ENCODE peak calls at places on chromosome 13, in seven cellular contexts. O is neuronal stem cell, D is H9, H is H1, P is mesenchymal stem cell, G is mesendoderm, R is trophoblast cell. L is an unnamed sample.

GRCh38 chr13:39224841-39225240 is 186.6 kb downstream of the NHLRC3 start:
- DNase-seq in O (no peak), G (no peak), R (no peak), H (no peak), P (no peak), D (no peak), L (no peak)

GRCh38 chr13:25744176-25744575 is 307.6 kb downstream of the SHISA2 start:
- DNase-seq in G (no peak), D (no peak), R (no peak), O (no peak), P (no peak), H (no peak), L (no peak)

GRCh38 chr13:74450976-74451375 is 316.8 kb upstream of the KLF12 start:
- DNase-seq in O (no peak), H (no peak), D (no peak), R (no peak), P (no peak), G (no peak), L (no peak)

GRCh38 chr13:111187879-111188643 is 73.0 kb downstream of the ARHGEF7 start:
- DNase-seq in H (no peak), R (peak), O (no peak), D (no peak), G (peak), P (peak), L (peak)

GRCh38 chr13:25677956-25678355 is 306.2 kb downstream of the ATP8A2 start:
- DNase-seq in G (no peak), R (no peak), P (no peak), O (no peak), D (no peak), H (no peak), L (no peak)

GRCh38 chr13:91360246-91360751 is 12.8 kb downstream of the MIR17HG start:
- DNase-seq in H (no peak), G (no peak), R (no peak), D (no peak), O (no peak), P (no peak), L (no peak)

GRCh38 chr13:103926118-103926517 is 859.9 kb upstream of the SLC10A2 start:
- DNase-seq in G (peak), H (no peak), R (no peak), D (no peak), O (no peak), P (no peak), L (no peak)

GRCh38 chr13:112137144-112137543 is 70.2 kb downstream of the SOX1 start:
- DNase-seq in R (no peak), G (no peak), O (no peak), P (no peak), D (no peak), H (no peak), L (no peak)

GRCh38 chr13:59270327-59270726 is 893.4 kb downstream of the DIAPH3 start:
- DNase-seq in G (no peak), R (no peak), O (no peak), H (no peak), D (no peak), P (no peak), L (no peak)

GRCh38 chr13:77698211-77699058 is 948 bp downstream of the SLAIN1 start:
- DNase-seq in G (peak), P (peak), R (no peak), D (peak), H (no peak), O (peak), L (no peak)

GRCh38 chr13:33633701-33634525 is 184.0 kb upstream of the RFC3 start:
- DNase-seq in G (peak), P (peak), D (no peak), R (peak), H (no peak), O (no peak), L (peak)

GRCh38 chr13:108096301-108096700 is 119.0 kb downstream of the LIG4 start:
- DNase-seq in G (no peak), H (no peak), O (no peak), D (no peak), P (no peak), R (no peak), L (no peak)

GRCh38 chr13:32384702-32385101 is 43.2 kb downstream of the N4BP2L1 start:
- DNase-seq in D (no peak), H (no peak), P (no peak), O (no peak), R (no peak), G (no peak), L (no peak)

GRCh38 chr13:112638157-112638750 is 50.3 kb upstream of the TUBGCP3 start:
- DNase-seq in D (peak), R (peak), P (no peak), H (no peak), G (no peak), O (no peak), L (no peak)

GRCh38 chr13:21011378-21011777 is 50.0 kb downstream of the LATS2 start:
- DNase-seq in D (no peak), O (no peak), R (no peak), G (no peak), H (no peak), P (peak), L (no peak)

GRCh38 chr13:24218977-24219376 is 58.5 kb downstream of the SPATA13 start:
- DNase-seq in H (no peak), G (no peak), P (no peak), O (no peak), R (no peak), D (no peak), L (no peak)

GRCh38 chr13:28012383-28012782 is 23.9 kb upstream of the URAD start:
- DNase-seq in H (no peak), G (no peak), P (peak), D (no peak), R (no peak), O (no peak), L (peak)

GRCh38 chr13:33868343-33868994 is 50.5 kb downstream of the RFC3 start:
- DNase-seq in O (no peak), R (no peak), P (no peak), G (no peak), D (no peak), H (no peak), L (no peak)

GRCh38 chr13:59409211-59409610 is 754.5 kb downstream of the DIAPH3 start:
- DNase-seq in D (peak), O (no peak), R (no peak), P (peak), G (peak), H (no peak), L (peak)

GRCh38 chr13:100608906-100609305 is 20.3 kb upstream of the GGACT start:
- DNase-seq in O (no peak), H (no peak), G (no peak), D (no peak), P (no peak), R (no peak), L (no peak)

GRCh38 chr13:70191034-70191433 is 82.8 kb upstream of the KLHL1 start:
- DNase-seq in O (no peak), H (no peak), R (no peak), P (no peak), D (no peak), G (no peak), L (no peak)

GRCh38 chr13:42101821-42102580 is 53.6 kb downstream of the DGKH start:
- DNase-seq in R (no peak), H (no peak), G (no peak), D (no peak), P (no peak), O (no peak), L (no peak)

GRCh38 chr13:31399690-31400089 is 199.9 kb downstream of the B3GLCT start:
- DNase-seq in P (no peak), O (no peak), D (no peak), G (no peak), H (no peak), R (no peak), L (no peak)

GRCh38 chr13:71860547-71861131 is 6.4 kb downstream of the DACH1 start:
- DNase-seq in O (no peak), G (no peak), D (no peak), P (no peak), R (no peak), H (no peak), L (no peak)

GRCh38 chr13:66915596-66916185 is 314.4 kb downstream of the PCDH9 start:
- DNase-seq in R (no peak), O (no peak), H (no peak), D (no peak), G (no peak), P (peak), L (peak)

GRCh38 chr13:33353646-33354045 is 68.1 kb upstream of the STARD13 start:
- DNase-seq in D (no peak), G (no peak), O (no peak), P (peak), R (no peak), H (no peak), L (no peak)

GRCh38 chr13:31638577-31638976 is 100.7 kb upstream of the RXFP2 start:
- DNase-seq in G (no peak), D (no peak), R (no peak), H (no peak), P (peak), O (no peak), L (peak)

GRCh38 chr13:21061077-21061945 is at the start of gene LATS2:
- DNase-seq in D (peak), P (peak), G (peak), R (peak), O (peak), H (peak), L (peak)

GRCh38 chr13:52851153-52851962 is 2.9 kb upstream of the PCDH8 start:
- DNase-seq in P (peak), H (no peak), D (peak), G (peak), O (peak), R (peak), L (no peak)

GRCh38 chr13:44048326-44048725 is 168.6 kb downstream of the LACC1 start:
- DNase-seq in P (no peak), D (no peak), R (no peak), O (no peak), G (no peak), H (no peak), L (no peak)

GRCh38 chr13:59890064-59890463 is 273.7 kb downstream of the DIAPH3 start:
- DNase-seq in O (no peak), D (no peak), P (peak), G (no peak), H (no peak), R (no peak), L (peak)

GRCh38 chr13:48165063-48165462 is 67.9 kb upstream of the ITM2B start:
- DNase-seq in O (no peak), R (peak), P (no peak), G (no peak), D (no peak), H (no peak), L (no peak)

GRCh38 chr13:48161530-48162179 is 66.8 kb upstream of the MED4 start:
- DNase-seq in H (no peak), R (peak), D (no peak), P (no peak), G (no peak), O (no peak), L (no peak)

GRCh38 chr13:48160879-48161278 is 66.0 kb upstream of the MED4 start:
- DNase-seq in D (no peak), R (peak), H (no peak), O (no peak), G (no peak), P (peak), L (no peak)

GRCh38 chr13:48162182-48162581 is 67.3 kb upstream of the MED4 start:
- DNase-seq in R (no peak), O (no peak), D (no peak), G (no peak), P (no peak), H (no peak), L (no peak)

GRCh38 chr13:48163066-48163465 is 68.2 kb upstream of the MED4 start:
- DNase-seq in H (no peak), G (no peak), R (no peak), P (no peak), O (no peak), D (no peak), L (no peak)
- H4K8ac ChIP-seq in H (no peak), G (no peak), R (no peak), P (no peak), O (no peak), D (no peak), L (no peak)

GRCh38 chr13:51729853-51730553 is 74.0 kb downstream of the DHRS12 start:
- DNase-seq in R (peak), D (no peak), P (peak), G (peak), O (no peak), H (no peak), L (peak)

GRCh38 chr13:51728275-51728673 is 75.7 kb downstream of the DHRS12 start:
- DNase-seq in P (no peak), R (no peak), G (no peak), O (no peak), D (no peak), H (no peak), L (no peak)

GRCh38 chr13:51730927-51731326 is 73.0 kb downstream of the DHRS12 start:
- DNase-seq in D (no peak), P (no peak), H (no peak), R (no peak), O (no peak), G (no peak), L (no peak)

GRCh38 chr13:51727634-51728274 is 76.2 kb downstream of the DHRS12 start:
- DNase-seq in D (no peak), R (peak), P (no peak), G (no peak), H (no peak), O (no peak), L (no peak)

DNA sequence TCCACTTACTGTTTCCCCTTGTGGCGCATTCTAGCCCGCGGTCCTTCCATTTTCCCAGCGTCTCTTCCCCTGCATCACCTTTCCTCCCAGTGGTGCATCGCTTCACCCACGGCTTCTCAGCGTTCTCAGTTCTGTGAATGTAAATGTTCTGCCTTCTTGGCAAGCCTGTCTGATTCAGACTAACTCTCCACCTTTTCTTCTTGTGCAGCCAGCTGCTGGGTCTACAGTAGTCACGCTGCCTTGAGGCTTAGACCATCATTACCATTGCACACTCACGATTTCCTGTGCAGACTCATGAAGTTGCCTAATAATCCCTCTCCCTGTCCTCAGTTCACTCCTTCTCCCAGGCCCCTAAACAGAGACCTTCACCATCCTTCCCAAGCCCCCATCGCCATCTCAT is 75.0 kb downstream of the DHRS12 start:
- DNase-seq in P (peak), H (no peak), O (no peak), D (no peak), G (no peak), R (peak), L (peak)
- H2BK120ac ChIP-seq in P (peak), H (no peak), O (no peak), D (no peak), G (no peak), R (peak), L (peak)

GRCh38 chr13:93476175-93476574 is 249.6 kb downstream of the GPC6 start:
- DNase-seq in H (no peak), P (peak), R (no peak), G (peak), O (no peak), D (no peak), L (peak)

GRCh38 chr13:93477238-93477637 is 250.6 kb downstream of the GPC6 start:
- DNase-seq in O (no peak), P (peak), D (no peak), H (no peak), G (no peak), R (no peak), L (peak)

DNA sequence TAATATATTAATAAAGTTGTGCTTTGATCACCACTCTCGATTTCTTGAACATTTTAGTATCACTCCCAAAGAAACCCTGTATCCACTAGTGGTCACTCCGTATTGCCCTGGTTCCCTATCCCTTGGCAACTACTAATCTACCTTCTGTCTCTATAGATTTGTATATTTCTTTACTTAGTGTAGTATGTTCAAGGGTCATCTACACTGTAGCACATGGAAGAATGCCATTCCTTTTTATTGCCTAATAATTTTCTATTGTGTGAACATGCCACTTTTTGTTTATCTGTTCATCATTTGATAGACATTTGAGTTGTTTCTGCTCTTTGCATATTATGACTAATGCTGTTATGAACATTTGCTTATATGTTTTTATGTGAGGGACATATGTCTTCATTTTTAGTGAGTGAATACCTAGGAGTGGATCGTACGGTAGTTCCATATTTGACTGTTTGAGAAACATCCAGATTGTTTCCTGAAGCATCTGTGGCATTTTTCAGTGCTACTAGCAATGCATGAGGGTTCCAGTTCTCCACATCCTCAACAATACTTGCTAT is 254.0 kb downstream of the GPC6 start:
- DNase-seq in O (no peak), H (no peak), G (no peak), P (no peak), R (no peak), D (no peak), L (no peak)
- H4K8ac ChIP-seq in O (no peak), H (no peak), G (no peak), P (no peak), R (no peak), D (no peak), L (no peak)

GRCh38 chr13:48108106-48108505 is 13.2 kb upstream of the MED4 start:
- DNase-seq in R (no peak), H (no peak), G (no peak), D (no peak), O (no peak), P (no peak), L (no peak)
- H2BK120ac ChIP-seq in R (no peak), H (no peak), G (no peak), D (no peak), O (no peak), P (no peak), L (no peak)

DNA sequence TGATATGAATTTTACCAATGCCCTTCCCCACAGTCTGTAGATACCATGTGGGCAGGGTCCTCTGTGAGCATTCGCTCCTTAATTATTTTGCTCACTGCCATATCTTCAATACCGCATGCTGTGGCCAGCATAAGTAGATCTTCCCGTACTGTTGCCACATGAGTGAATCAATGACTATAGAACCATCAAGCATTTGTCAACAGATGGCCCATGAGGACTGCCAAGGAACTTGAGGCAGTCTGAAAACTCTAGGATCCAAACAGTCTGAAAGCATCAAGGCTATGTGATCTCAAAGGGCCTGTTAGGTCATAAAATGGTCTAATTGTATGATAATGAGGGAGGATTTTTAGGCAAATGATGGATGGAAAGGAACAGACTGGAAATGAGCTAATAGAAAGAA is 27.4 kb upstream of the GPR12 start:
- DNase-seq in O (no peak), H (no peak), D (no peak), R (no peak), G (no peak), P (no peak), L (no peak)
- H4K8ac ChIP-seq in O (no peak), H (no peak), D (no peak), R (no peak), G (no peak), P (no peak), L (no peak)

DNA sequence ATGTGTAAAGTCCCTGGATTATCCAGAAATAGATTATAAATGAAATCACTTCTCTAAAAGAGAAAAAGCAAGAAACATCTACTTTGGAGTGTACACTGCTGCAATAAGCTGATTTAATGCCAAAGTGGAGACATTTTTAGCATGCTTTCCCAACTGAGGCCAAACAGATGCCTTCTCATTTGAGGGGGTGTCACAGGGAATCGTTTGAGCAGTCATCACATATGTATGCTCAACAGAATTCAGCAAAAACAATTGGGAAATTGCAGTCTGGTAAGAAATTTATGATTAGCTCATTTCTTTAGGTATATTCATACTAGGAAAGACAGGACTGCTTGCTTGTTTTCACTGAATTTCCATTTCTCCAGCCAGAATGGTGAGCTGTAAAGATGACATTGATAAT is 27.3 kb upstream of the TPP2 start:
- DNase-seq in D (no peak), G (no peak), H (no peak), P (no peak), R (no peak), O (no peak), L (peak)
- H2BK120ac ChIP-seq in D (no peak), G (no peak), H (no peak), P (no peak), R (no peak), O (no peak), L (no peak)

GRCh38 chr13:36461472-36461871 is 29.2 kb downstream of the CCNA1 start:
- DNase-seq in D (no peak), O (no peak), H (no peak), P (no peak), R (no peak), G (no peak), L (no peak)
- H4K8ac ChIP-seq in D (no peak), O (no peak), H (no peak), P (no peak), R (no peak), G (no peak), L (no peak)

GRCh38 chr13:45296259-45296658 is 44.7 kb downstream of the TPT1 start:
- DNase-seq in H (no peak), R (no peak), O (no peak), D (no peak), G (no peak), P (no peak), L (peak)
- H2BK120ac ChIP-seq in H (no peak), R (no peak), O (no peak), D (no peak), G (no peak), P (no peak), L (no peak)

GRCh38 chr13:97179501-97179900 is 42.6 kb upstream of the MBNL2 start:
- DNase-seq in G (peak), H (no peak), O (no peak), R (peak), P (no peak), D (no peak), L (no peak)
- H4K8ac ChIP-seq in G (no peak), H (no peak), O (no peak), R (peak), P (no peak), D (no peak), L (no peak)

DNA sequence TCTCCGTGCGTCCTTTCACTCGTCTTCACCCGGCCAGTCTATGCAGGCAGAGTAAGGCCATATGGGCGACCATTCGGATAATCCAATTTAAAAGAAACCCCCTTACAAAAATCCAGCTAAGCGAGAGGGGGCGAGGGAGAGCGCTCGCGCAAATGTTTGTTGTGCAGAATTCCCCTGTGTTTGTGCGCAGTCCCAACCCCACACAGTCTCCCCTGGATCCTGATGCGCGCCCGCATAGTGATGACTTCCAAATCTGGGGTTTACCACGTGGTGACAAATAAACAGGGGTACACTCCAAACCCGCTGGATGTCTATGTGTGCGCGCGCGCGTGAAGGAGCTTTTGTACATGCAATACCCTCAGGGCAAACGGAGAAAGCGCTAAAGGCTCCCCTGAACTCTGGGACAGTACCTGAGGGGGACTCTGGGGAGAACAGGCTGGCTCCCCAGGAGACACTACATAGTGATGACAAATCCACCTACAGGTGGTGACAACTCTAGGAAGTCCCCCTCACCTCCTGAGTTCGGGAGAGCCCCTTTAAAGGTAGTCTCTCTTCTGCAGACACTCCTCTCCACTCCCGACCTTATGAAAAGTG is 8.5 kb downstream of the SOX21 start:
- DNase-seq in P (no peak), O (no peak), H (no peak), G (no peak), D (no peak), R (no peak), L (no peak)
- H2BK120ac ChIP-seq in P (no peak), O (peak), H (no peak), G (no peak), D (no peak), R (no peak), L (no peak)

L was measured in IMR-90.